ENCODE peak calls at places on chromosome 11, in four cellular contexts. I is IMR-90, R is colonic mucosa, B is SK-N-SH. Z is an unnamed sample.
A peak's percentile ranks its signal among the peaks of the same experiment; 100 is the strongest.

GRCh38 chr11:306645-307371 is 808 bp upstream of the IFITM2 start:
- DNase-seq in I (no peak), R (no peak), B (no peak), Z (no peak)

GRCh38 chr11:92762175-92762574 is 207.3 kb upstream of the MTNR1B start:
- DNase-seq in I (no peak), B (no peak), R (no peak), Z (no peak)

GRCh38 chr11:69801513-69802335 is 17.5 kb downstream of the FGF3 start:
- DNase-seq in B (peak; percentile 75), I (no peak), R (peak; percentile 30), Z (peak; percentile 71)

GRCh38 chr11:2799881-2800654 is 85.5 kb downstream of the CDKN1C start:
- DNase-seq in R (peak; percentile 15), B (no peak), I (no peak), Z (no peak)

GRCh38 chr11:6637871-6638270 is 17.7 kb downstream of the DCHS1 start:
- DNase-seq in R (no peak), B (no peak), I (peak; percentile 85), Z (no peak)

GRCh38 chr11:57728829-57729228 is 12.5 kb upstream of the SELENOH start:
- DNase-seq in I (no peak), R (no peak), B (no peak), Z (no peak)

GRCh38 chr11:126194121-126194543 is 17.3 kb downstream of the RPUSD4 start:
- DNase-seq in R (peak; percentile 46), B (peak; percentile 82), I (peak; percentile 59), Z (peak; percentile 51)

GRCh38 chr11:128522063-128522942 is 65.1 kb downstream of the ETS1 start:
- DNase-seq in I (peak; percentile 100), B (peak; percentile 97), R (peak; percentile 94), Z (peak; percentile 96)

GRCh38 chr11:93840981-93841380 is 9.4 kb downstream of the VSTM5 start:
- DNase-seq in B (no peak), R (no peak), I (no peak), Z (no peak)

GRCh38 chr11:116540645-116541044 is 232.1 kb downstream of the BUD13 start:
- DNase-seq in I (no peak), R (no peak), B (no peak), Z (no peak)

GRCh38 chr11:66850588-66851250 is 6.1 kb upstream of the LRFN4 start:
- DNase-seq in R (no peak), B (peak; percentile 22), I (no peak), Z (no peak)

GRCh38 chr11:126345759-126346585 is 9.5 kb upstream of the ST3GAL4 start:
- DNase-seq in I (peak; percentile 75), B (no peak), R (peak; percentile 37), Z (no peak)

GRCh38 chr11:72378704-72379383 is 55.5 kb downstream of the CLPB start:
- DNase-seq in I (peak; percentile 48), R (peak; percentile 21), B (no peak), Z (no peak)

GRCh38 chr11:528815-529728 is 6.3 kb downstream of the HRAS start:
- DNase-seq in I (no peak), B (no peak), R (no peak), Z (no peak)

GRCh38 chr11:244376-244775 is 7.6 kb downstream of the PSMD13 start:
- DNase-seq in R (no peak), I (no peak), B (no peak), Z (no peak)

GRCh38 chr11:116984186-116984585 is 114.0 kb downstream of the SIK3 start:
- DNase-seq in R (no peak), B (no peak), I (peak; percentile 75), Z (no peak)

GRCh38 chr11:68974421-68975194 is 6.2 kb downstream of the MRGPRD start:
- DNase-seq in I (peak; percentile 12), R (no peak), B (no peak), Z (no peak)

GRCh38 chr11:67286621-67287333 is 2.3 kb upstream of the ANKRD13D start:
- DNase-seq in I (no peak), B (no peak), R (no peak), Z (no peak)

GRCh38 chr11:88337342-88338222 is at the start of gene CTSC:
- DNase-seq in I (peak; percentile 87), R (peak; percentile 96), B (peak; percentile 88), Z (peak; percentile 94)

GRCh38 chr11:122663764-122664163 is 8.2 kb downstream of the UBASH3B start:
- DNase-seq in I (no peak), R (no peak), B (no peak), Z (no peak)

GRCh38 chr11:117217141-117217609 is 14.7 kb downstream of the PCSK7 start:
- DNase-seq in R (no peak), I (peak; percentile 88), B (no peak), Z (no peak)

GRCh38 chr11:133425245-133425644 is 107.1 kb downstream of the OPCML start:
- DNase-seq in B (no peak), I (no peak), R (no peak), Z (no peak)

GRCh38 chr11:109023029-109023428 is 358.2 kb downstream of the DDX10 start:
- DNase-seq in I (no peak), B (no peak), R (no peak), Z (no peak)

GRCh38 chr11:109547356-109548027 is 125.5 kb downstream of the C11orf87 start:
- DNase-seq in I (peak; percentile 56), B (no peak), R (no peak), Z (no peak)

GRCh38 chr11:134098566-134099184 is 29.8 kb downstream of the JAM3 start:
- DNase-seq in B (no peak), R (no peak), I (no peak), Z (no peak)

GRCh38 chr11:114281388-114281956 is 14.7 kb upstream of the NNMT start:
- DNase-seq in I (no peak), B (no peak), R (no peak), Z (no peak)

GRCh38 chr11:118437736-118438125 is 1.4 kb downstream of the KMT2A start:
- DNase-seq in R (peak; percentile 63), I (peak; percentile 13), B (peak; percentile 37), Z (peak; percentile 82)

GRCh38 chr11:110897035-110897434 is 184.8 kb upstream of the ARHGAP20 start:
- DNase-seq in B (peak; percentile 7), I (peak; percentile 80), R (no peak), Z (no peak)

GRCh38 chr11:40315122-40315521 is 1144.3 kb downstream of the LRRC4C start:
- DNase-seq in I (no peak), R (no peak), B (no peak), Z (no peak)

GRCh38 chr11:971092-971690 is 45.5 kb downstream of the AP2A2 start:
- DNase-seq in R (no peak), B (no peak), I (no peak), Z (no peak)

GRCh38 chr11:844693-845644 is 2.3 kb downstream of the TSPAN4 start:
- DNase-seq in I (peak; percentile 87), B (peak; percentile 82), R (peak; percentile 86), Z (peak; percentile 83)

GRCh38 chr11:85665756-85666155 is 827 bp upstream of the CREBZF start:
- DNase-seq in B (no peak), R (no peak), I (no peak), Z (no peak)

GRCh38 chr11:17609536-17610401 is 62.7 kb downstream of the OTOG start:
- DNase-seq in I (no peak), R (peak; percentile 12), B (peak; percentile 22), Z (no peak)

GRCh38 chr11:128525411-128526243 is 61.7 kb downstream of the ETS1 start:
- DNase-seq in B (no peak), R (no peak), I (peak; percentile 74), Z (peak; percentile 60)

GRCh38 chr11:16049611-16050010 is 306.7 kb downstream of the SOX6 start:
- DNase-seq in R (no peak), B (no peak), I (no peak), Z (peak; percentile 59)

GRCh38 chr11:45659031-45659817 is 6.2 kb downstream of the CHST1 start:
- DNase-seq in R (no peak), I (no peak), B (no peak), Z (no peak)
- H3K4me1 ChIP-seq in R (no peaks in the 10 kb centered on the region), I (peaks cover 4% of the 10 kb centered on the region), B (peaks cover 52% of the 10 kb centered on the region), Z (peaks cover 38% of the 10 kb centered on the region)

GRCh38 chr11:61919113-61919840 is 1.9 kb upstream of the RAB3IL1 start:
- DNase-seq in B (no peak), I (no peak), R (peak; percentile 19), Z (no peak)

GRCh38 chr11:61919841-61920631 is 2.7 kb upstream of the RAB3IL1 start:
- DNase-seq in B (peak; percentile 11), I (no peak), R (no peak), Z (no peak)

GRCh38 chr11:61918251-61919112 is 1.1 kb upstream of the RAB3IL1 start:
- DNase-seq in R (peak; percentile 29), I (no peak), B (peak; percentile 10), Z (no peak)

GRCh38 chr11:61917043-61917356 is 366 bp downstream of the RAB3IL1 start:
- DNase-seq in I (no peak), B (no peak), R (peak; percentile 17), Z (no peak)

DNA sequence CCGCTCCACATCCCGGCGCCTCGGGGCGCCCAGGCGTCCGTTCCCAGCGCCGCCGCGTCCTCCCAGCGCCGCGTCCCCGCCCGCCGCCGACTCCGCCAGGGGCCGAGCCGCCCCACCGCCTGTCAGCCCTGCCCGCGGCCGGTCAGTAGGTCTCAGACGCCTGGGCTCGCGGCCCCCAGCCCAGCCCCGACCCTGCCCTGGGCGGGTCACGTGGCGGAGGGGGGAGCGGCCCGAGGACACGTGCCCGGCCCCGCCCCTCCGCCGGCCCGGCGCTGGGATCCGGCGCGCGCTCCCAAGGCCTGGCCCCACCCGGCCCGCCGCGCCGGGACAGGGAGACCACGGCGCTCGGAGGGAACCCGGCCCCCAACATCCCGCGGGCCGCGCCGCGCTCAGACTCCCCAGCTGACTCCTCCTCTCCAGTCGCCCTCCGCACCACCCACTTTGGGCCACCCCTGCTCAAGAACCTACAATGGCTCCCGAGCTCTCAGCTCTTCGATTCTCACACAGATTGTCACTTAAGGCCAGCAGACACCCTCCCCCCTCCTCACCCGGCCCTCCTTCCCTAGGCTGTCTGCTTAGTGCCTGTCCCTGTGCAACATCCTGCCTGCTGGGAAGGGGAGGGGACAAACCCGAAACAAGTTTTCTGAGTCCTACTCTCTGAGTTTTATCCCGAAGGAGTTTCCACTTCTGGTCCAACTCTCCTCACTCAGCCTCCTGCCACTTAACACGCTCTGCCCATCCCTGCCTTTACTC is at the start of gene RAB3IL1:
- DNase-seq in B (peak; percentile 94), R (peak; percentile 61), I (no peak), Z (peak; percentile 90)
- H3K9ac ChIP-seq in B (peak within 1 kb of the TSS; percentile 53), R (peak within 1 kb of the TSS; percentile 2), I (peak within 1 kb of the TSS; percentile 40), Z (no peak within 1 kb of the TSS)

DNA sequence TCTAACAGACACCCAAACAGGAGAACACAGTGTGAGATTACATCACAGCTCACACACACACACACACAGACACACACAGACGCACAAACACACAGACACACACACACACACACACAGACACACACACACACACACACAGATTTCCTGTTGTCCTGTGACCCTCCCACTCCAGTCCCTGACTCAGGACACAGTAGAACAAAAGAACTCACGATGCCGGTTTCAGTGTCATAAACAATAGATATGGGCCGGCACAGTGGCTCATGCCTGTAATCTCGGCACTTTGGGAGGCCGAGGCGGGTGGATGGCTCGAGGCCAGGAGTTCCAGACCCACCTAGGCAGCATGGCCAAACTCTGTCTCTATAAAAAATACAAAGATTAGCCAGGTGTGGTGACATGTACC is 13.8 kb upstream of the KAT5 start:
- DNase-seq in R (peak; percentile 66), I (no peak), B (no peak), Z (no peak)
- H3K27ac ChIP-seq in R (no peak overlapping the region), I (no peak overlapping the region), B (no peak overlapping the region), Z (no peak overlapping the region)

DNA sequence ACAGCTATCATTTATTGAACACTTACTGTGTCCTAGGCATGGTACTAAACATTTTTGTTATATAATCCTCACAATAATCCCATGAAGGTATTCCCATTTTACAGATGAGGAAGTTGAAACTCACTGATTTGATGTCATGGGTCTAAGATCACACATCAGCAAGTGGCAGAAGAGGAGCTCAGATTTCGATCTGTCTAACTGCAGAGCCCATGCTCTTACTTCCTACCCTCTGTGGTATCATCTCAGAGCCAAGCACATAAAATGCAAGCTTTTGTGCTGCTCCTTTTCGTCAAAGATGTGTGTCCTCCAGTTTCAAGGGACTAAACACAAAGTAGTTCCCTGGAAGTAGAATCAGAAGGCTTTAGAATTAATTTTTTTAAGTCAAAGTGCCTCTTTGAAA is 71.1 kb downstream of the ARFGAP2 start:
- DNase-seq in R (no peak), B (no peak), I (no peak), Z (no peak)
- H3K4me1 ChIP-seq in R (no peaks in the 10 kb centered on the region), B (peaks cover 16% of the 10 kb centered on the region), I (peaks cover 17% of the 10 kb centered on the region), Z (peaks cover 67% of the 10 kb centered on the region)

Z was measured in neural progenitor cell.